ENCODE peak calls at places on chromosomes 5 and 9, in seven cellular contexts. Q is GM12892, M is transverse colon, W is HCT116, X is spleen, S is endothelial cell of umbilical vein, N is breast epithelium. B is an unnamed sample.

GRCh38 chr5:110086658-110087388 is 397.1 kb downstream of the MAN2A1 start:
- DNase-seq in W (no peak), S (no peak), Q (no peak), N (no peak), M (peak; percentile 11), X (no peak), B (no peak)

GRCh38 chr9:77977210-77977611 is 54.4 kb downstream of the GNAQ start:
- DNase-seq in W (peak; percentile 21), X (no peak), M (peak; percentile 66), N (peak; percentile 34), S (peak; percentile 94), Q (no peak), B (no peak)

GRCh38 chr5:56812110-56812509 is 3.2 kb upstream of the MAP3K1 start:
- DNase-seq in M (no peak), W (no peak), Q (no peak), N (no peak), X (no peak), S (no peak), B (no peak)

GRCh38 chr9:124251605-124252366 is 6.0 kb upstream of the NEK6 start:
- DNase-seq in S (peak; percentile 28), X (no peak), N (no peak), M (no peak), W (no peak), Q (no peak), B (no peak)

GRCh38 chr5:79020861-79021561 is 35.9 kb upstream of the ARSB start:
- DNase-seq in N (peak; percentile 31), S (peak; percentile 80), X (no peak), M (peak; percentile 49), W (peak; percentile 58), Q (no peak), B (no peak)

GRCh38 chr5:122458278-122458872 is 146.3 kb downstream of the SNCAIP start:
- DNase-seq in Q (no peak), X (no peak), M (no peak), W (peak; percentile 21), S (peak; percentile 9), N (no peak), B (peak; percentile 7)

GRCh38 chr5:157352756-157353340 is 86.9 kb downstream of the CYFIP2 start:
- DNase-seq in N (no peak), W (no peak), X (no peak), Q (no peak), S (no peak), M (no peak), B (no peak)

GRCh38 chr5:146646441-146646840 is 130.5 kb upstream of the GPR151 start:
- DNase-seq in W (no peak), X (no peak), S (no peak), N (no peak), Q (no peak), M (no peak), B (no peak)

GRCh38 chr5:154309805-154310204 is 119.3 kb downstream of the GALNT10 start:
- DNase-seq in W (no peak), N (no peak), Q (no peak), S (peak; percentile 46), X (no peak), M (no peak), B (no peak)

GRCh38 chr9:16139781-16140180 is 586.9 kb downstream of the CCDC171 start:
- DNase-seq in M (no peak), Q (no peak), W (no peak), S (no peak), X (no peak), N (no peak), B (no peak)

GRCh38 chr5:178312900-178313299 is 80.3 kb upstream of the PHYKPL start:
- DNase-seq in W (no peak), Q (no peak), S (no peak), N (no peak), X (peak; percentile 78), M (peak; percentile 33), B (no peak)

GRCh38 chr9:8958358-8958757 is 1158.8 kb upstream of the DMAC1 start:
- DNase-seq in S (no peak), W (no peak), N (no peak), X (no peak), Q (no peak), M (no peak), B (no peak)

GRCh38 chr9:8962084-8962483 is 1162.5 kb upstream of the DMAC1 start:
- DNase-seq in S (no peak), W (no peak), M (no peak), X (no peak), Q (no peak), N (no peak), B (no peak)

GRCh38 chr9:8960254-8960653 is 1160.7 kb upstream of the DMAC1 start:
- DNase-seq in N (no peak), W (no peak), Q (no peak), M (no peak), X (no peak), S (no peak), B (no peak)

GRCh38 chr9:8963882-8964281 is 1164.3 kb upstream of the DMAC1 start:
- DNase-seq in Q (no peak), S (no peak), N (no peak), X (no peak), M (no peak), W (no peak), B (no peak)

DNA sequence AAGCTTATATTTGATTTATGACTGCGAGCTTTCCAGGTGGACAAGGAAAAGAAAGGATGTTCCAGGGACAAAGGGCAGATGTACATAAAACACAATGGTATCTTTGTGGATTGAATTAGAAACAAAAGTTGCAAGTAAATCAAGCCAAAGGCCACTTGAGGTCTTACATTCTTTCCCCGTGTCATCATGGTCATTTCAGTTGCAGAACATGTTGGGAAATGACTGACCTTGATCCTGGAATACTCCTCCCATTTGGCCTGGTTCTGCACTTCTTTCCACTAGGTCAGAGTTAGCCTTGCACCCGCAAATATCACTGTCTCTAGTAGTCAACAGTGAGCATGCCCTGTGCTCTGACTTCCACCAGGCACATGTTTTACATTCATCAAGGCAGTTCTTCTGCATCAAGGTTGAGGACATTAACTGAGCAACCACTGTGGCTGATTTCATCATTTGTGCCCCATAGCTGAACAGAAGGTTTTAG is 1161.6 kb upstream of the DMAC1 start:
- DNase-seq in Q (no peak), M (peak; percentile 11), S (no peak), X (no peak), N (no peak), W (no peak), B (no peak)
- TF ChIP-seq POLR2AphosphoS5 in Q (no peak), M (peak; percentile 32), S (no peak), X (no peak), N (no peak), W (no peak), B (no peak)

DNA sequence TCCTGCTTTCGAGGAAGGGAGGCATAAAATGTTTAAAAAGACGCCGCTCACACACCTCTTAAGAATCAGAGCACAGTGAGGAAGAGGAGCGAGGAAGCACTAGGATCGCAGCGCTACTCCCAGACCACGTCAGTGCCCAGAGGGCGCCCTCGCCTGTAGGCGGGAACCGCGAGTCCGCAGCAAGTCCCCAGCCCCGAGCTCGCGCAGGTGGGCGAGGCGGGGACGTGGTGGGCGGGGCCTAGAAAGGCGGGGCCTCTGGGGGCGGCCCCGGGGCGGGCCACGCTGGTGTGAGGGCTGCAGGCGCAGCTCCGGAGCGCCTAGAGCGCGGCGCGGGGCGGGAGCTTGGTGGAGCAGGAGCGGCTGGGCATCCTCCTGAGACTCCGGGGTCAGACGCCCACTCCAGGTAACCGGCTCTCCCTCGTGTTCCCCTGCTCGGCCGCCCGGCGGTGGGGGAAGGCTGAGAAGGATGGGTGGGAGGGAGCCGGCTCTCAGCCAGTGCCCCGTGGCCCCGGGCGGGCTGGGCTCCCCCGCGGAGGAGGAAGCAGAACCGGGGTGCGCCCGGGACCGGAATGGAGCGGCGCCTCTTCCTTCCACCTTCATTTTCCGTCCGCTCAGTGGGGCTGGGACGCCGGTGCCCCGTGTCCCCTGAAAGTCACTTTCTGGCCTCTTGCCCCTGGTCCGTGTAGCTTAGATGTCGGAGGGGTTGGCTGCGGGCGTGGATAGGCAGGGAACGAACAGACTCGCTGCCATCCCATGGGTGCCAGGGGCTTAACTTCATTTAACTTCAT is at the start of gene GCNT1:
- DNase-seq in Q (peak; percentile 89), W (peak; percentile 85), X (peak; percentile 98), S (peak; percentile 93), M (peak; percentile 97), N (peak; percentile 74), B (peak; percentile 83)
- TF ChIP-seq POLR2A in Q (peak; percentile 70), W (no peak), X (peak; percentile 6), S (peak; percentile 73), M (peak; percentile 91), N (no peak), B (peak; percentile 82)

GRCh38 chr9:71719585-71719984 is 48.7 kb downstream of the CEMIP2 start:
- DNase-seq in N (no peak), M (no peak), Q (no peak), W (no peak), X (no peak), S (no peak), B (no peak)
- TF ChIP-seq POLR2AphosphoS5 in N (no peak), M (no peak), Q (no peak), W (no peak), X (no peak), S (no peak), B (no peak)

DNA sequence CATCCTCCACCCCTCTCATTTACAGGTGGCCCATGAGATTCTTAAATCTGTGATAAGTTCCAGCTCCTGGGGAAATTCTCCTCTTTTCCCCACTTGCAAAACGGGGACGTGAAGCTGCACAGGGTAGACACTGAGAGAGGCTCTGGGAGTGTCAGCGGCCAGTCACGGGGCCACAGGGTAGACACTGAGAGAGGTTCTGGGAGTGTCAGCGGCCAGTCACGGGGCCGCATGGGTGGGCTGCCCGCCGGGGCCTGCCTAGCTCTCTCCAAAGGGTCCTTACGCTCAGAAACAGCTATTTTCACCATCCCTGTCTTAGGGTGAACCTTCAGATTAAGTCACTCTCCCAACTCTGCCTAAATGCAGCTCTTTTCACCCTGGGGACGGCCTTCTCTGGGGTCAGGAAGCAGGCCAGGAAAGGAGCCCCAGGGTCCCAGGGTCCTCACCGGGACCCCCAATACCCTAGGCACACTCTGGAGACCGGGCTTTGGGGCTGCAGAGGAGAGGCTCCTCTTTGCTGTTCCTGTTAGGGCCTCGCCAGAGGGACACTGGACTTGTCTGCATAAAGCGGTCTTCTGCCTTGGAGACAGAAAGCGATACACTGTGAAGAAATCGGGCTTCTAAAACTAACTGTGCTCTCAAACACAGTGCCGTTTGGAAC is 1.5 kb downstream of the FAM78A start:
- DNase-seq in Q (no peak), N (no peak), M (peak; percentile 65), W (no peak), X (peak; percentile 91), S (peak; percentile 59), B (no peak)
- TF ChIP-seq POLR2A in Q (peak; percentile 19), N (no peak), M (peak; percentile 32), W (no peak), X (no peak), S (no peak), B (no peak)

GRCh38 chr9:96383165-96383939 is at the start of gene SLC35D2:
- DNase-seq in Q (no peak), X (peak; percentile 87), N (no peak), S (peak; percentile 57), M (peak; percentile 87), W (no peak), B (peak; percentile 36)
- TF ChIP-seq POLR2AphosphoS5 in Q (no peak), X (peak; percentile 74), N (no peak), S (peak; percentile 81), M (peak; percentile 75), W (peak; percentile 73), B (no peak)

B was measured in GM12891.